ENCODE peak calls at places on chromosomes 5 and 9, in four cellular contexts. G is endodermal cell, P is neuronal stem cell, I is left lung. A is an unnamed sample.
A peak's percentile ranks its signal among the peaks of the same experiment; 100 is the strongest.

GRCh38 chr9:89865981-89866380 is 261.2 kb downstream of the GADD45G start:
- DNase-seq in P (no peak), G (no peak), I (no peak), A (peak; percentile 36)

GRCh38 chr9:92974696-92975451 is 27.6 kb downstream of the FGD3 start:
- DNase-seq in P (no peak), I (no peak), G (no peak), A (no peak)

GRCh38 chr9:88814521-88815101 is 176.7 kb upstream of the S1PR3 start:
- DNase-seq in G (no peak), P (no peak), I (no peak), A (no peak)

GRCh38 chr5:58235279-58235678 is 224.6 kb downstream of the PLK2 start:
- DNase-seq in P (no peak), G (no peak), I (no peak), A (no peak)

GRCh38 chr9:37956904-37957663 is 53.2 kb upstream of the SLC25A51 start:
- DNase-seq in P (no peak), G (no peak), I (no peak), A (no peak)

GRCh38 chr5:38776494-38776893 is 69.3 kb upstream of the OSMR start:
- DNase-seq in P (no peak), G (no peak), I (no peak), A (no peak)

GRCh38 chr9:125393426-125393825 is 131.8 kb downstream of the GAPVD1 start:
- DNase-seq in G (no peak), I (no peak), P (no peak), A (no peak)

GRCh38 chr9:34381323-34381722 is 4.6 kb upstream of the MYORG start:
- DNase-seq in G (peak; percentile 75), I (no peak), P (peak; percentile 15), A (no peak)

GRCh38 chr9:133591116-133591910 is 17.9 kb downstream of the FAM163B start:
- DNase-seq in I (peak; percentile 63), P (no peak), G (no peak), A (no peak)

GRCh38 chr9:94507531-94508258 is 47.2 kb upstream of the PCAT7 start:
- DNase-seq in I (no peak), G (no peak), P (no peak), A (no peak)

GRCh38 chr9:2722715-2723114 is 5.4 kb downstream of the KCNV2 start:
- DNase-seq in I (no peak), P (no peak), G (no peak), A (no peak)

GRCh38 chr9:84323777-84324317 is 16.7 kb downstream of the SLC28A3 start:
- DNase-seq in P (no peak), I (no peak), G (no peak), A (no peak)

GRCh38 chr5:2801602-2802525 is 50.4 kb upstream of the IRX2 start:
- DNase-seq in I (no peak), G (no peak), P (no peak), A (no peak)

GRCh38 chr5:6745706-6746217 is 32.5 kb downstream of the TENT4A start:
- DNase-seq in G (no peak), I (no peak), P (no peak), A (peak; percentile 20)

GRCh38 chr9:38119570-38119969 is 50.5 kb upstream of the SHB start:
- DNase-seq in I (no peak), P (no peak), G (no peak), A (no peak)

GRCh38 chr5:178781936-178782335 is 51.5 kb upstream of the ZNF354A start:
- DNase-seq in P (no peak), I (no peak), G (no peak), A (peak; percentile 54)

GRCh38 chr5:178192244-178192643 is 5.1 kb upstream of the GMCL2 start:
- DNase-seq in P (no peak), G (no peak), I (no peak), A (peak; percentile 22)

GRCh38 chr5:128084228-128085167 is 932 bp downstream of the SLC12A2 start:
- DNase-seq in I (peak; percentile 89), G (peak; percentile 78), P (peak; percentile 18), A (peak; percentile 76)

GRCh38 chr5:1322036-1322903 is 22.6 kb downstream of the CLPTM1L start:
- DNase-seq in G (peak; percentile 35), I (peak; percentile 76), P (no peak), A (peak; percentile 66)

GRCh38 chr5:40615586-40616193 is 64.0 kb upstream of the PTGER4 start:
- DNase-seq in G (no peak), I (no peak), P (no peak), A (no peak)

GRCh38 chr9:9275656-9276055 is 1337.1 kb downstream of the PTPRD start:
- DNase-seq in I (no peak), P (no peak), G (no peak), A (no peak)

GRCh38 chr5:126543660-126544059 is 51.4 kb downstream of the ALDH7A1 start:
- DNase-seq in P (no peak), G (no peak), I (no peak), A (no peak)

GRCh38 chr9:117703538-117703937 is 665 bp upstream of the TLR4 start:
- DNase-seq in G (no peak), I (no peak), P (no peak), A (no peak)

GRCh38 chr9:33476503-33476902 is 2.8 kb upstream of the NOL6 start:
- DNase-seq in I (no peak), G (no peak), P (no peak), A (no peak)

GRCh38 chr5:179153341-179153901 is 93.2 kb downstream of the ZNF354C start:
- DNase-seq in I (peak; percentile 77), P (no peak), G (no peak), A (peak; percentile 62)

GRCh38 chr9:110555551-110555950 is 24.0 kb downstream of the SVEP1 start:
- DNase-seq in G (no peak), I (no peak), P (no peak), A (no peak)

GRCh38 chr9:134025606-134026541 is 593 bp downstream of the BRD3OS start:
- DNase-seq in G (peak; percentile 85), P (peak; percentile 65), I (peak; percentile 86), A (peak; percentile 62)

DNA sequence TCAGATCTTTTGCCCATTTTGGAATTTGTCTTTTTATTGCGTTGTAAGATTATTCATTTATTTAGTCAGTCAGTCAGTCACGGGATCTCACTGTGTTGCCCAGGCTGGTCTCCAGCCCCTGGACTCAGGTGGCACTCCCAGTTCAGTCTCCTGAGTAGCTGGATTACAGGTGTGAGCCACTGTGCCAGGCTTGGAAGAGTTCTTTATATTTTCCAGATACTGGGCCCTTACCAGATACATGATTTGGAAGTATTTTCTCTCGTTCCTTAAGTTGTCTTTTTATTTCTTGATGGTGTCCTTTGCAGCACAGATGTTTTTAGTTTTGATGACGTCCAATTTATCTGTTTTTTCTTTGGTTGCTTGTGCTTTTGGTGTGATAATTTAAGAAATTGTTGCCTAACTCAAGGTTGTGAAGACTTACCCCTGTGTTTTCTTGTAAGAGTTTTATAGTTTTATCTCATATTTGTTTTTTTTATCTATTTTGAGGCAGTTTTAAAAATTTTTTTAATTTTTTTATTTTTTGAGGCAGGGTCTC is 67.1 kb downstream of the EHMT1 start:
- DNase-seq in G (no peak), P (no peak), I (no peak), A (no peak)
- H3K27ac ChIP-seq in G (no peak overlapping the region), P (no peak overlapping the region), I (no peak overlapping the region), A (no peak overlapping the region)

DNA sequence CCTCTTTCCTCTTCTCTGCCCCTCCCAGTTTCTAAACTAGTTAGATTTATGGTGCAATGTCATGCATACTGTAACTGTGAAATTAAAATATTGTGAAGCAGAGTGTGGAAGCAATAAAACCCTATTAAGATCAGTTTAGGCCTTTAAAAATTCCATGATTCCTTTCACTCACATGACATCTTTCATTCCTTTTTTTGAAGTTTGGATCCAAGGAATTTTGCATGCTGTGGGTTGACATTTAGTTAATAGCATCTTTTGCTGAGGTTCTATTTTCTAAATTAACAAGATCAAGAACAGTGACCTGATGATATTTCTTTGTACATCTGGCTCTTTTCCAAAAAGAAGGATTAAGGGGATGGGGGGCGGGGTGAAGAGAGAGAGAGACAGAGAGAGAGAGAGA is 13.7 kb downstream of the FOXD1 start:
- DNase-seq in G (no peak), P (no peak), I (no peak), A (no peak)
- H3K27me3 ChIP-seq in G (peaks cover 74% of the 10 kb centered on the region), P (peaks cover 3% of the 10 kb centered on the region), I (peaks cover 100% of the 10 kb centered on the region), A (no peaks in the 10 kb centered on the region)

DNA sequence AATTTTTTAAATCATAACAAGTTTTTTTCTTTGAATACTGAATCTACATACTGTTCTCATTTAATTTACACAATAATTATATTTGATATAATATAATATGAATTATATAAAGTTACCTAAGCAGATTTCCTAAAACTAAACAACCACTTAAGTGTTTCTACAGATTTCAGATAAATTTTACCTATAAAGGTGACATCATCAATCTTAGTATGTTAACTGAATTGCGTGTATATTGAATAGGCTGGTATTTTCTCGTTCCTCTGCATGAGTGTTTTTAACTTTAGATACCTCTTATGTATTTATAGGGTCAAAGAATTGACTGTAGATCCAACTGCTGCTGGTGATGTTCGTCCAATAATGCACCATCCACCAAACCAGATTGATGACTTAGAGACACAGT is 30.3 kb downstream of the DIMT1 start:
- DNase-seq in P (no peak), I (no peak), G (no peak), A (no peak)
- H3K27ac ChIP-seq in P (no peak overlapping the region), I (no peak overlapping the region), G (no peak overlapping the region), A (no peak overlapping the region)

GRCh38 chr5:37715957-37716356 is 123.9 kb downstream of the GDNF start:
- DNase-seq in I (no peak), G (no peak), P (no peak), A (no peak)

GRCh38 chr5:37712750-37713149 is 127.1 kb downstream of the GDNF start:
- DNase-seq in I (no peak), P (no peak), G (no peak), A (no peak)

GRCh38 chr5:37716405-37716804 is 123.4 kb downstream of the GDNF start:
- DNase-seq in P (no peak), I (no peak), G (no peak), A (no peak)

GRCh38 chr5:37715361-37715760 is 124.5 kb downstream of the GDNF start:
- DNase-seq in I (no peak), P (no peak), G (no peak), A (no peak)

GRCh38 chr5:37714756-37715155 is 125.1 kb downstream of the GDNF start:
- DNase-seq in P (no peak), I (no peak), G (no peak), A (no peak)
- H3K27me3 ChIP-seq in P (no peaks in the 10 kb centered on the region), I (no peaks in the 10 kb centered on the region), G (no peaks in the 10 kb centered on the region), A (no peaks in the 10 kb centered on the region)

GRCh38 chr9:123375725-123376132 is 19.7 kb downstream of the CRB2 start:
- DNase-seq in G (no peak), P (no peak), I (peak; percentile 80), A (no peak)
- H3K27ac ChIP-seq in G (peak overlapping the region; percentile 68), P (no peak overlapping the region), I (no peak overlapping the region), A (no peak overlapping the region)

GRCh38 chr5:9544056-9544455 is 1.8 kb downstream of the SEMA5A start:
- DNase-seq in P (no peak), I (no peak), G (no peak), A (no peak)
- H3K27me3 ChIP-seq in P (no peaks in the 10 kb centered on the region), I (peaks cover 60% of the 10 kb centered on the region), G (no peaks in the 10 kb centered on the region), A (no peaks in the 10 kb centered on the region)

GRCh38 chr5:9462109-9462508 is 83.8 kb downstream of the SEMA5A start:
- DNase-seq in G (no peak), P (no peak), I (no peak), A (no peak)
- H3K27ac ChIP-seq in G (no peak overlapping the region), P (no peak overlapping the region), I (no peak overlapping the region), A (no peak overlapping the region)